ENCODE peak calls at places on chromosomes 16 and 17, in eight cellular contexts. G is left lung; C is tibial artery; A is effector memory CD4-positive, alpha-beta T cell; D is endodermal cell; X is left ventricle myocardium inferior; Y is Panc1; F is CD8-positive, alpha-beta memory T cell. E is an unnamed sample.

GRCh38 chr16:64478258-64478906 is 643.5 kb downstream of the CDH11 start:
- DNase-seq in G (no peak), C (no peak), A (no peak), D (no peak), X (no peak), Y (no peak), F (no peak), E (no peak)

GRCh38 chr17:82882715-82883446 is 43.1 kb upstream of the ZNF750 start:
- DNase-seq in G (peak), C (no peak), A (peak), D (no peak), X (no peak), Y (no peak), F (peak), E (no peak)

GRCh38 chr16:74304164-74304834 is 7.7 kb downstream of the PSMD7 start:
- DNase-seq in G (no peak), C (no peak), A (no peak), D (no peak), X (no peak), Y (no peak), F (no peak), E (no peak)

GRCh38 chr16:69397821-69398521 is 12.2 kb upstream of the TERF2 start:
- DNase-seq in G (no peak), C (peak), A (no peak), D (peak), X (no peak), Y (no peak), F (no peak), E (no peak)

GRCh38 chr17:66540131-66540781 is 237.8 kb downstream of the PRKCA start:
- DNase-seq in G (no peak), C (no peak), A (no peak), D (peak), X (peak), Y (no peak), F (no peak), E (peak)

GRCh38 chr16:17370233-17371013 is 100.3 kb downstream of the XYLT1 start:
- DNase-seq in G (no peak), C (no peak), A (no peak), D (no peak), X (no peak), Y (no peak), F (no peak), E (no peak)

GRCh38 chr16:81521141-81521626 is 76.6 kb downstream of the CMIP start:
- DNase-seq in G (no peak), C (no peak), A (peak), D (no peak), X (no peak), Y (no peak), F (peak), E (peak)

GRCh38 chr16:79286646-79287423 is 313.7 kb downstream of the MAF start:
- DNase-seq in G (no peak), C (peak), A (no peak), D (peak), X (peak), Y (no peak), F (peak), E (peak)

GRCh38 chr17:68792042-68792685 is 163.0 kb downstream of the ABCA8 start:
- DNase-seq in G (no peak), C (no peak), A (no peak), D (no peak), X (no peak), Y (no peak), F (no peak), E (no peak)

GRCh38 chr16:30533748-30534367 is 800 bp downstream of the ZNF747 start:
- DNase-seq in G (no peak), C (no peak), A (no peak), D (peak), X (no peak), Y (no peak), F (no peak), E (no peak)

GRCh38 chr17:10557422-10557821 is 8.0 kb upstream of the MYH2 start:
- DNase-seq in G (no peak), C (no peak), A (no peak), D (no peak), X (no peak), Y (no peak), F (no peak), E (no peak)

GRCh38 chr16:77043076-77043475 is 147.9 kb upstream of the MON1B start:
- DNase-seq in G (no peak), C (no peak), A (no peak), D (no peak), X (no peak), Y (peak), F (no peak), E (no peak)

GRCh38 chr16:25126820-25127232 is 15.3 kb downstream of the LCMT1 start:
- DNase-seq in G (no peak), C (no peak), A (no peak), D (no peak), X (no peak), Y (no peak), F (peak), E (peak)

GRCh38 chr16:7318661-7319060 is 14.0 kb upstream of the RBFOX1 start:
- DNase-seq in G (no peak), C (no peak), A (no peak), D (no peak), X (no peak), Y (no peak), F (no peak), E (no peak)

GRCh38 chr16:74753180-74753579 is 21.4 kb downstream of the FA2H start:
- DNase-seq in G (no peak), C (no peak), A (no peak), D (no peak), X (no peak), Y (no peak), F (no peak), E (no peak)

GRCh38 chr17:43316522-43317142 is 82.2 kb upstream of the ARL4D start:
- DNase-seq in G (no peak), C (no peak), A (peak), D (peak), X (no peak), Y (no peak), F (peak), E (peak)

GRCh38 chr16:54136276-54136625 is 150.3 kb downstream of the IRX3 start:
- DNase-seq in G (no peak), C (no peak), A (no peak), D (no peak), X (no peak), Y (no peak), F (no peak), E (no peak)

GRCh38 chr17:74474043-74474792 is 7.8 kb downstream of the CD300A start:
- DNase-seq in G (no peak), C (no peak), A (no peak), D (no peak), X (no peak), Y (no peak), F (peak), E (no peak)

GRCh38 chr17:67245073-67245693 is at the start of gene HELZ:
- DNase-seq in G (peak), C (peak), A (peak), D (peak), X (peak), Y (no peak), F (peak), E (peak)

GRCh38 chr16:81940781-81941560 is 70.3 kb downstream of the SDR42E1 start:
- DNase-seq in G (no peak), C (no peak), A (no peak), D (peak), X (no peak), Y (no peak), F (no peak), E (no peak)

GRCh38 chr17:16676645-16677044 is 13.4 kb upstream of the CCDC144A start:
- DNase-seq in G (no peak), C (no peak), A (no peak), D (no peak), X (no peak), Y (no peak), F (no peak), E (no peak)

GRCh38 chr17:10144456-10144855 is 54.0 kb downstream of the GAS7 start:
- DNase-seq in G (no peak), C (no peak), A (no peak), D (no peak), X (no peak), Y (no peak), F (no peak), E (no peak)

GRCh38 chr17:67434061-67434525 is 57.0 kb downstream of the PITPNC1 start:
- DNase-seq in G (peak), C (peak), A (peak), D (no peak), X (peak), Y (no peak), F (peak), E (no peak)

GRCh38 chr17:21024024-21024423 is 18.8 kb downstream of the USP22 start:
- DNase-seq in G (no peak), C (no peak), A (no peak), D (no peak), X (no peak), Y (no peak), F (no peak), E (no peak)

DNA sequence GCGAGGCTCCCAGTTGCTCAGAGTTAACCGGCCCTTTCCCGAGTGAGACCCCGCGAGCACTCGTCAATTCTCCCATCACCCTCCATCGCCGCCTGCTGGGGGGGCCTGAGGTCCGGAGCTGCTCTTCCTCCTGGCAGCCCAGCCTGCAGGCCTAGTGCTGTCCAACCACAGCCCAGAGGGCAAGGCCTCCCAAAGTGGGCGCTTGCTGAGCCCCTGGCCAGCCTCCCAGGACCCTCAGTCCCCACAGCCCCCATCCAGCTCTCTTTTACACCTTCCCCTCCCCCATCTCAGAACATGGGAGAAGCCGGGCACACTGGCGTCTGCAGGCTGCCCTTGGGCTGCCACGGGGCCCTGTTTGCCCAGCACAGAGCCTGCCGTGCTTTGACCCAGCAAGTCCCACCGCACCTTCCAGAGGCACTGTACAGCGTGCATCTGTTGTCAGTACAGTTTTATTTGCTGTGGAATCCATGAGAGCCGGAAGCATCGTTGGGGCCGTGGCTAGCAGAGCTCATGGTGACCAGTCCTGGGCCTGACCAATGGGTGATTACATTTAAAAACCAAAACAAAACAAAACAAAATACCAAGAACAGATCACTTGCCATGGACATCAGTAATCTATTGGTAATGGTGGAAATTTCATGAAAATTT is 96.1 kb upstream of the CBX4 start:
- DNase-seq in G (peak), C (no peak), A (no peak), D (peak), X (no peak), Y (no peak), F (no peak), E (no peak)
- H3K27ac ChIP-seq in G (no peak), C (no peak), A (no peak), D (no peak), X (no peak), Y (no peak), F (no peak), E (no peak)

GRCh38 chr16:15652293-15653001 is 2.4 kb downstream of the NDE1 start:
- DNase-seq in G (no peak), C (no peak), A (no peak), D (no peak), X (no peak), Y (no peak), F (no peak), E (no peak)
- H3K27ac ChIP-seq in G (no peak), C (peak), A (no peak), D (no peak), X (peak), Y (no peak), F (no peak), E (peak)

GRCh38 chr17:4530799-4531730 is 24.1 kb downstream of the MYBBP1A start:
- DNase-seq in G (no peak), C (no peak), A (no peak), D (peak), X (no peak), Y (no peak), F (no peak), E (no peak)
- H3K27ac ChIP-seq in G (peak), C (no peak), A (no peak), D (no peak), X (peak), Y (no peak), F (no peak), E (peak)

GRCh38 chr16:48538746-48539484 is 71.1 kb downstream of the N4BP1 start:
- DNase-seq in G (peak), C (no peak), A (no peak), D (peak), X (no peak), Y (no peak), F (no peak), E (no peak)
- H3K27ac ChIP-seq in G (peak), C (peak), A (no peak), D (no peak), X (peak), Y (no peak), F (no peak), E (no peak)

DNA sequence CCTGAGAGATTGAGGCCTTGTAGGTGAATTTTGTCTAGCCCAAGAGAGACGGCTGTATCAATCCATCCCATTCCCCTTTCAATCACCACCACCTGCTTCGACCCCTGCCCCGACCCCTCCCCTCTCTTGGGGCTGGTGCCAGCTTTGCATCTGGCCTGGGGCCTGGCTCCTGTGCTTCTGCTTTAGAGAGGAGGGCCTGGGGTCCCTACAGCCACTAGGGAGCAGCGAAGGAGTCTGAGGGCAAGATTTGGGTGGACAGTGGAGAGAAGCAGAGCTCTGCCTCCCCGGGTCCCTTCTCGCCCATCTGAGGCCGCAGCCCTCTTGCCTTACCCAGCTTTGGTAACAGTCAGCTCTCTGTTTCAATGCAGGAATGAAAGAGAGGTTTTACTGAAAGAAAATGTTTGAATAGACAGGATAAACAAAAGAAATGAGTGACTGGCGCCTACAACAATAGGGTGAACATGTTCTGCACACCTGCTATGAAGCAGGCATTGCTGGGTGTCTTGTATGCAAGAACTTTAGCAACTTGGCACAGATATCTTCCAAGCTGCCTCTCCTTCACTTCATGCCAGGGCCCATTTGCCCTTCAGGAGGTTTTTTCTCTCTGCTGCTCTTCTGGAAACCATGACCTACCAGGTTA is 57.4 kb downstream of the SLC47A1 start:
- DNase-seq in G (no peak), C (no peak), A (no peak), D (peak), X (no peak), Y (no peak), F (no peak), E (no peak)
- H3K27ac ChIP-seq in G (no peak), C (no peak), A (no peak), D (no peak), X (no peak), Y (no peak), F (no peak), E (no peak)

GRCh38 chr17:49224997-49225337 is 5.6 kb downstream of the PHOSPHO1 start:
- DNase-seq in G (no peak), C (no peak), A (no peak), D (no peak), X (no peak), Y (no peak), F (no peak), E (no peak)

GRCh38 chr17:49224198-49224996 is 6.2 kb downstream of the PHOSPHO1 start:
- DNase-seq in G (peak), C (no peak), A (peak), D (peak), X (no peak), Y (no peak), F (peak), E (no peak)

GRCh38 chr17:49223168-49223516 is 7.4 kb downstream of the PHOSPHO1 start:
- DNase-seq in G (no peak), C (no peak), A (no peak), D (peak), X (no peak), Y (no peak), F (no peak), E (no peak)

GRCh38 chr17:49225554-49226236 is 4.9 kb downstream of the PHOSPHO1 start:
- DNase-seq in G (no peak), C (no peak), A (no peak), D (peak), X (no peak), Y (no peak), F (no peak), E (no peak)

DNA sequence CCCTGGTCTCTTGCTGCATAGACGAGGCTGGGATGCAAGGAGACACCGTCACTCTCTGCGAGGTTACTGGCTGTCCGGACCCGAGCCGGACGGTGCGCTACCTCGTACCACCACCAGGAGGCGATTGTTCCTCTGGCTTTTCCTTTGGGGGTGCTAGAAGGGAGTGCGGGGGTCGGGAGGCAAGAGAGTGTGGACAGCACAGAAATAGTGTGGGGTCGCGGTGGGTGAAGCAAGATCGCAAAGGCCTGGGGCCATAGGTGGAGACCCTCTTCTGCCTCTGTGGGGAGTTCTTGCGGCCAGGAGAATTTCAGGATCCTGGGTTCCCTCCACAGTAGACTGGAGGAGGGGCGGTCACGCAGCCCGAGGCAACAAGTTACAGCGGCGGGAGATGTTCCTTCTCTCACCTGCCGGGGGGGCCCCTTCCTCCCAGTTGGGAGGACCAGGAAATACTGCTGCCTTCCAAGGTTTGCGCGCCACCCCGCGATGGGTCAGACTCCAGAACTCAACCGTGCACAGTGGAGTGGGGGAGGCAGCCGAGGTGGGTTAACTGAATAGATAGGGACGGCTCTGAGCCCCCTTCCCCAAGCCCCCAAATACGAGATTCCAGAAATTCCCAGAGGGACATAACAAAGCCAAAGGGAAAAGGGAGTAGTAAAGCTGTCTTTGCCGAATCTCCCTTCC is 6.9 kb downstream of the PHOSPHO1 start:
- DNase-seq in G (peak), C (no peak), A (peak), D (peak), X (peak), Y (no peak), F (peak), E (peak)
- H3K27ac ChIP-seq in G (no peak), C (no peak), A (no peak), D (no peak), X (peak), Y (no peak), F (no peak), E (no peak)

E was measured in dorsolateral prefrontal cortex.